ENCODE peak calls at places on chromosomes 16 and 17, in seven cellular contexts. A is tibial artery, D is right cardiac atrium, U is aorta, K is IMR-90, O is heart left ventricle, C is adipocyte. L is an unnamed sample.

GRCh38 chr16:2467301-2468141 is 3.6 kb upstream of the NTN3 start:
- DNase-seq in A (peak; percentile 91), D (peak; percentile 87), U (peak; percentile 94), K (peak; percentile 72), O (peak; percentile 75), C (peak; percentile 90), L (no peak)

GRCh38 chr16:3761375-3762079 is 44.2 kb upstream of the TRAP1 start:
- DNase-seq in A (no peak), D (no peak), U (no peak), K (no peak), O (no peak), C (no peak), L (no peak)

GRCh38 chr17:74491645-74492044 is 25.2 kb downstream of the CD300A start:
- DNase-seq in A (peak; percentile 32), D (no peak), U (no peak), K (no peak), O (no peak), C (no peak), L (no peak)

GRCh38 chr17:83161298-83162034 is 82.1 kb downstream of the METRNL start:
- DNase-seq in A (peak; percentile 48), D (no peak), U (peak; percentile 54), K (peak; percentile 92), O (no peak), C (peak; percentile 84), L (peak; percentile 45)

GRCh38 chr17:43905985-43906852 is 1.1 kb downstream of the MPP2 start:
- DNase-seq in A (peak; percentile 91), D (peak; percentile 80), U (peak; percentile 96), K (peak; percentile 45), O (peak; percentile 74), C (peak; percentile 78), L (no peak)

GRCh38 chr16:49902908-49903307 is 47.0 kb upstream of the ZNF423 start:
- DNase-seq in A (no peak), D (no peak), U (no peak), K (no peak), O (no peak), C (no peak), L (no peak)

GRCh38 chr17:59387351-59388069 is 56.1 kb downstream of the YPEL2 start:
- DNase-seq in A (no peak), D (no peak), U (no peak), K (no peak), O (no peak), C (peak; percentile 30), L (no peak)

GRCh38 chr16:4290236-4290830 is 17.5 kb upstream of the TFAP4 start:
- DNase-seq in A (no peak), D (no peak), U (no peak), K (peak; percentile 66), O (no peak), C (peak; percentile 64), L (no peak)

GRCh38 chr17:41107941-41108445 is 2.8 kb downstream of the KRTAP4-9 start:
- DNase-seq in A (no peak), D (no peak), U (no peak), K (peak; percentile 29), O (no peak), C (no peak), L (no peak)

GRCh38 chr17:83135692-83136091 is 56.3 kb downstream of the METRNL start:
- DNase-seq in A (peak; percentile 42), D (no peak), U (peak; percentile 74), K (no peak), O (peak; percentile 3), C (no peak), L (no peak)

DNA sequence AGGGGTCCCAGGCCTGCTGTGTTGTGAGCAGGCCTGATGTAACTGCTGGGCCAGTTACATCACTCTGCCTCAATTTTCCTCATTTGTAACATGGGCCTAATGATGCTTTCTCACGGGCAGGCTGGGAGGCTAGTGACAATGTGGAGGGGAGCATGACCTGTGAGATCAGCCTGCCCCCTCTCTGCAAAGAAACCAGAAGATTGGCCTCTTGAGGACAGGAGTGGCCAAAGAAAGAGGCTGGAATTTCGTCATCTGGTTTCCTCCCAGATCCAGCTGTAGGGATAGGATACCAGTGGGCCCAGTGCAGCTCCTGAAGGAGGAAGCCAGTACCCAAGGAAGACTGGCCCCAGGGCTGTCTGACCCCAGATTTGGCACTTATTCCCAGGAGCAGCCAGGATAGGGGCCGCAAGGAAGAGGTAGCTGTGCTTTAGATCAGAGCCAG is 615 bp upstream of the SREBF1 start:
- DNase-seq in A (peak; percentile 86), D (peak; percentile 65), U (no peak), K (peak; percentile 81), O (peak; percentile 79), C (peak; percentile 69), L (no peak)
- H3K4me1 ChIP-seq in A (peaks cover 79% of the 10 kb centered on the region), D (peaks cover 16% of the 10 kb centered on the region), U (no peaks in the 10 kb centered on the region), K (peaks cover 44% of the 10 kb centered on the region), O (peaks cover 64% of the 10 kb centered on the region), C (peaks cover 65% of the 10 kb centered on the region), L (peaks cover 65% of the 10 kb centered on the region)

GRCh38 chr16:69833791-69834282 is 71.7 kb downstream of the WWP2 start:
- DNase-seq in A (no peak), D (no peak), U (no peak), K (no peak), O (no peak), C (no peak), L (no peak)
- H3K4me1 ChIP-seq in A (peaks cover 18% of the 10 kb centered on the region), D (peaks cover 10% of the 10 kb centered on the region), U (peaks cover 5% of the 10 kb centered on the region), K (peaks cover 20% of the 10 kb centered on the region), O (peaks cover 18% of the 10 kb centered on the region), C (peaks cover 37% of the 10 kb centered on the region), L (peaks cover 6% of the 10 kb centered on the region)

GRCh38 chr17:1035546-1036170 is 38.7 kb downstream of the TIMM22 start:
- DNase-seq in A (no peak), D (no peak), U (no peak), K (no peak), O (no peak), C (no peak), L (no peak)
- H3K4me1 ChIP-seq in A (peaks cover 34% of the 10 kb centered on the region), D (no peaks in the 10 kb centered on the region), U (no peaks in the 10 kb centered on the region), K (peaks cover 2% of the 10 kb centered on the region), O (peaks cover 34% of the 10 kb centered on the region), C (peaks cover 16% of the 10 kb centered on the region), L (no peaks in the 10 kb centered on the region)

GRCh38 chr16:72848045-72848410 is 199.9 kb downstream of the ZFHX3 start:
- DNase-seq in A (peak; percentile 83), D (no peak), U (no peak), K (no peak), O (no peak), C (no peak), L (no peak)

GRCh38 chr16:72848759-72849664 is 198.9 kb downstream of the ZFHX3 start:
- DNase-seq in A (peak; percentile 98), D (peak; percentile 90), U (peak; percentile 99), K (peak; percentile 89), O (peak; percentile 87), C (peak; percentile 93), L (peak; percentile 75)

GRCh38 chr16:72850021-72850420 is 197.9 kb downstream of the ZFHX3 start:
- DNase-seq in A (peak; percentile 53), D (no peak), U (no peak), K (no peak), O (no peak), C (no peak), L (no peak)

GRCh38 chr16:72853575-72853974 is 194.4 kb downstream of the ZFHX3 start:
- DNase-seq in A (no peak), D (no peak), U (no peak), K (no peak), O (no peak), C (no peak), L (no peak)

DNA sequence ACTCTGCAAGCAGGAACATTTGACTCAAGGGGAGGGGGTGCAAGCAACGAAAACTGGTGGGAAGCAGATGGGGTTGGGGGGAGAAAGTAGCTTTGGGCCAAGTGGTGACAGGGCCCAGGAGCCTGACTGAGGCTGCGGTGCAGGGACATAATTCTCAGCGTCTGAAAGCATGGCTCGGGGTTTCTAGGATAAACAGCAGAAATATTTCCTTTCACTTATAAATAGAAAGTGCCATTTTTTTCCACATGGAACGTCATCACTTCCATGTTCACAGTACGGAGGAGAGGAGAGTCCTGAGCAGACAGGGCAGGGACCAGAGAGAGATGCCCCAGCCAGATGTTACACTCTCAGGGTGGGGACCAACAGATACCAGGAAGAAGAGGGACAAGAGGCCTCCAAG is 197.1 kb downstream of the ZFHX3 start:
- DNase-seq in A (peak; percentile 94), D (no peak), U (peak; percentile 90), K (peak; percentile 80), O (peak; percentile 56), C (peak; percentile 53), L (no peak)
- H3K4me1 ChIP-seq in A (peaks cover 68% of the 10 kb centered on the region), D (peaks cover 17% of the 10 kb centered on the region), U (peaks cover 9% of the 10 kb centered on the region), K (peaks cover 27% of the 10 kb centered on the region), O (peaks cover 26% of the 10 kb centered on the region), C (peaks cover 30% of the 10 kb centered on the region), L (peaks cover 10% of the 10 kb centered on the region)

GRCh38 chr16:75251280-75252048 is at the start of gene BCAR1:
- DNase-seq in A (peak; percentile 94), D (peak; percentile 92), U (peak; percentile 95), K (peak; percentile 93), O (peak; percentile 92), C (peak; percentile 94), L (peak; percentile 91)
- H3K4me1 ChIP-seq in A (peaks cover 90% of the 10 kb centered on the region), D (peaks cover 53% of the 10 kb centered on the region), U (no peaks in the 10 kb centered on the region), K (peaks cover 76% of the 10 kb centered on the region), O (peaks cover 86% of the 10 kb centered on the region), C (peaks cover 82% of the 10 kb centered on the region), L (peaks cover 56% of the 10 kb centered on the region)

GRCh38 chr17:37090941-37091340 is 142.2 kb downstream of the AATF start:
- DNase-seq in A (no peak), D (no peak), U (no peak), K (no peak), O (no peak), C (no peak), L (no peak)

GRCh38 chr17:37092041-37092440 is 143.3 kb downstream of the AATF start:
- DNase-seq in A (no peak), D (no peak), U (no peak), K (no peak), O (no peak), C (no peak), L (no peak)

GRCh38 chr17:37094391-37094790 is 145.6 kb downstream of the AATF start:
- DNase-seq in A (no peak), D (no peak), U (no peak), K (no peak), O (no peak), C (no peak), L (no peak)

GRCh38 chr17:37089998-37090397 is 141.2 kb downstream of the AATF start:
- DNase-seq in A (no peak), D (no peak), U (no peak), K (no peak), O (no peak), C (no peak), L (no peak)

GRCh38 chr17:37092701-37093100 is 143.9 kb downstream of the AATF start:
- DNase-seq in A (no peak), D (no peak), U (no peak), K (no peak), O (no peak), C (no peak), L (no peak)
- H3K4me1 ChIP-seq in A (no peaks in the 10 kb centered on the region), D (no peaks in the 10 kb centered on the region), U (no peaks in the 10 kb centered on the region), K (no peaks in the 10 kb centered on the region), O (no peaks in the 10 kb centered on the region), C (no peaks in the 10 kb centered on the region), L (no peaks in the 10 kb centered on the region)

DNA sequence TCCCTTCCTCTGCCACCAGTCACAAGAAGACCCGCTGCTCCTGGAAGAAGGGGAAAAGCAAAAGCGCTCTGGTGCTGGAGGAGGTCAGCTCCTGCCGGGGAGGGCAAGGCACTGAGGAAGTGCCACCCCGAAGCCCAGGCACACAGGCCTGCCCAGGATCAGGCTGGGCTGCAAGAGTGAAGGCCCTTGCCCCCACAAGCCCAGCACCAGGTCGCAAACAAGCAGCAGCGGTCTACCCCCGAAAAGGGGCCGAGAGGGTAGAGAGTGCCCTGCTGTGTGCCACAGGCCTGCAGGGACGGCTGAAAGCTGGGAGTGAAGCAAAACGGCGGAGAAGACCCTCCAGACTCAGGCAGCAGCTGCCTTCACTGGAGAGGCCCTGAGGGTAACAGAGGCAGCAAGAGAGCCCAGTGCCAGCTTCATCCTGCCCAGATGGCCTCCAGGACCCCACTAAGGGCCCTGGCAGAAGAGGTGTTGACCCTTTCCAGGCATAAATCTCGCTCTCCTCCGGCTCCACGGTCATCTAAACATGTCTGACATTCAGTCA is 29.3 kb downstream of the MAP1LC3B start:
- DNase-seq in A (no peak), D (no peak), U (no peak), K (no peak), O (no peak), C (no peak), L (no peak)
- H3K4me1 ChIP-seq in A (no peaks in the 10 kb centered on the region), D (peaks cover 2% of the 10 kb centered on the region), U (no peaks in the 10 kb centered on the region), K (no peaks in the 10 kb centered on the region), O (no peaks in the 10 kb centered on the region), C (no peaks in the 10 kb centered on the region), L (no peaks in the 10 kb centered on the region)

L was measured in RWPE2.